ENCODE peak calls at places on chromosome 21, in four cellular contexts. P is T-cell, D is nephron progenitor cell, C is fibroblast of mammary gland. G is an unnamed sample.

GRCh38 chr21:34306246-34306645 is 57.6 kb upstream of the KCNE2 start:
- DNase-seq in P (no peak), D (no peak), C (no peak), G (peak)

GRCh38 chr21:40620386-40621145 is 226.4 kb downstream of the DSCAM start:
- DNase-seq in P (no peak), D (no peak), C (no peak), G (no peak)

GRCh38 chr21:37176716-37177115 is 90.4 kb downstream of the VPS26C start:
- DNase-seq in P (no peak), D (no peak), C (peak), G (peak)

GRCh38 chr21:29114765-29115164 is 15.7 kb upstream of the MAP3K7CL start:
- DNase-seq in P (no peak), D (no peak), C (peak), G (peak)

GRCh38 chr21:31713973-31714740 is 17.8 kb downstream of the SCAF4 start:
- DNase-seq in P (no peak), D (no peak), C (peak), G (peak)

GRCh38 chr21:26719750-26720149 is 125.5 kb downstream of the ADAMTS1 start:
- DNase-seq in P (no peak), D (no peak), C (no peak), G (peak)

GRCh38 chr21:18070392-18070791 is 174.2 kb upstream of the CHODL start:
- DNase-seq in P (no peak), D (no peak), C (no peak), G (no peak)

GRCh38 chr21:36918291-36918690 is 48.2 kb downstream of the HLCS start:
- DNase-seq in P (no peak), D (no peak), C (no peak), G (no peak)

GRCh38 chr21:42093991-42094417 is 22.9 kb downstream of the UMODL1 start:
- DNase-seq in P (no peak), D (no peak), C (peak), G (peak)

GRCh38 chr21:20270365-20271055 is 727.7 kb upstream of the NCAM2 start:
- DNase-seq in P (no peak), D (no peak), C (no peak), G (no peak)

GRCh38 chr21:38095220-38095619 is 161.6 kb upstream of the KCNJ15 start:
- DNase-seq in P (no peak), D (no peak), C (no peak), G (peak)

GRCh38 chr21:46098303-46099141 is 610 bp downstream of the COL6A2 start:
- DNase-seq in P (no peak), D (peak), C (peak), G (no peak)

GRCh38 chr21:42618713-42619112 is 34.7 kb upstream of the PDE9A start:
- DNase-seq in P (no peak), D (no peak), C (no peak), G (no peak)

GRCh38 chr21:25956993-25957714 is 213.4 kb downstream of the APP start:
- DNase-seq in P (no peak), D (no peak), C (peak), G (peak)

GRCh38 chr21:45768741-45769049 is 125.2 kb downstream of the PCBP3 start:
- DNase-seq in P (no peak), D (no peak), C (no peak), G (no peak)

GRCh38 chr21:43864806-43865470 is at the start of gene AGPAT3:
- DNase-seq in P (no peak), D (peak), C (no peak), G (no peak)

GRCh38 chr21:34073749-34074282 is 438 bp downstream of the MRPS6 start:
- DNase-seq in P (peak), D (peak), C (no peak), G (no peak)

GRCh38 chr21:22352088-22352487 is 1353.9 kb downstream of the NCAM2 start:
- DNase-seq in P (no peak), D (no peak), C (no peak), G (no peak)

GRCh38 chr21:40837456-40837855 is 9.5 kb downstream of the DSCAM start:
- DNase-seq in P (no peak), D (no peak), C (no peak), G (no peak)

GRCh38 chr21:21101911-21102310 is 103.7 kb downstream of the NCAM2 start:
- DNase-seq in P (no peak), D (peak), C (peak), G (peak)

GRCh38 chr21:24590261-24590660 is 1017.0 kb downstream of the MRPL39 start:
- DNase-seq in P (no peak), D (no peak), C (no peak), G (no peak)

GRCh38 chr21:45386336-45386727 is 18.6 kb upstream of the COL18A1 start:
- DNase-seq in P (no peak), D (no peak), C (no peak), G (no peak)

GRCh38 chr21:37060296-37060695 is 12.6 kb downstream of the PIGP start:
- DNase-seq in P (no peak), D (peak), C (peak), G (peak)

GRCh38 chr21:38822754-38823374 is 17.1 kb downstream of the ETS2 start:
- DNase-seq in P (no peak), D (no peak), C (no peak), G (no peak)

GRCh38 chr21:45921917-45922316 is 59.7 kb upstream of the COL6A1 start:
- DNase-seq in P (no peak), D (no peak), C (no peak), G (no peak)

GRCh38 chr21:31334648-31335121 is 9.4 kb downstream of the TIAM1 start:
- DNase-seq in P (no peak), D (no peak), C (no peak), G (no peak)

GRCh38 chr21:41289431-41289830 is 27.2 kb upstream of the FAM3B start:
- DNase-seq in P (no peak), D (peak), C (peak), G (no peak)

GRCh38 chr21:42931560-42932235 is 6.3 kb upstream of the ERVH48-1 start:
- DNase-seq in P (no peak), D (no peak), C (no peak), G (no peak)

GRCh38 chr21:44940116-44940631 is 345 bp downstream of the SLX9 start:
- DNase-seq in P (no peak), D (no peak), C (no peak), G (no peak)

GRCh38 chr21:15221799-15222386 is 157.1 kb upstream of the NRIP1 start:
- DNase-seq in P (no peak), D (peak), C (peak), G (peak)

GRCh38 chr21:44601596-44602473 is 1.4 kb downstream of the KRTAP10-7 start:
- DNase-seq in P (no peak), D (no peak), C (no peak), G (peak)

GRCh38 chr21:17105972-17106371 is 406.9 kb upstream of the CXADR start:
- DNase-seq in P (no peak), D (no peak), C (peak), G (no peak)

GRCh38 chr21:43597052-43597451 is 62.2 kb downstream of the HSF2BP start:
- DNase-seq in P (no peak), D (no peak), C (peak), G (peak)